ENCODE peak calls at places on chromosomes 12 and 14, in ten cellular contexts. H, N, P, X, T, O, D, I, A and Y are unnamed samples.

GRCh38 chr12:5556033-5556614 is 124.2 kb downstream of the NTF3 start:
- DNase-seq in X (peak; percentile 37), O (no peak), T (peak; percentile 10), A (no peak), D (no peak), H (no peak), N (no peak), P (no peak), I (peak; percentile 33), Y (peak; percentile 12)

GRCh38 chr14:68442828-68443460 is 349.9 kb downstream of the ZFP36L1 start:
- DNase-seq in X (no peak), H (no peak), O (no peak), N (no peak), D (no peak), I (no peak), T (no peak), A (no peak), P (no peak), Y (no peak)

GRCh38 chr12:69886101-69886500 is 61.1 kb downstream of the MYRFL start:
- DNase-seq in N (no peak), T (no peak), I (no peak), X (no peak), O (no peak), H (no peak), D (no peak), P (no peak), A (no peak), Y (no peak)

GRCh38 chr14:104305511-104306449 is 167.4 kb downstream of the KIF26A start:
- DNase-seq in D (no peak), P (no peak), X (no peak), A (no peak), H (no peak), T (no peak), N (peak; percentile 75), O (no peak), I (no peak), Y (no peak)

GRCh38 chr12:121279507-121279915 is 17.0 kb downstream of the CAMKK2 start:
- DNase-seq in N (no peak), O (no peak), P (no peak), D (no peak), I (no peak), T (no peak), A (no peak), H (peak; percentile 53), X (no peak), Y (no peak)

GRCh38 chr12:6950944-6951540 is at the start of gene PTPN6:
- DNase-seq in P (no peak), X (peak; percentile 48), T (no peak), O (no peak), N (peak; percentile 92), H (no peak), I (no peak), D (no peak), A (no peak), Y (peak; percentile 82)

GRCh38 chr14:103522649-103523582 is at the start of gene CKB:
- DNase-seq in X (no peak), H (peak; percentile 59), T (peak; percentile 72), A (no peak), P (no peak), I (no peak), N (peak; percentile 93), D (peak; percentile 75), O (no peak), Y (peak; percentile 35)

GRCh38 chr12:6450869-6451347 is 934 bp upstream of the TAPBPL start:
- DNase-seq in I (no peak), T (no peak), X (no peak), O (no peak), P (no peak), D (no peak), A (no peak), N (no peak), H (no peak), Y (peak; percentile 64)

GRCh38 chr12:94792690-94793089 is 142.3 kb upstream of the TMCC3 start:
- DNase-seq in X (no peak), O (no peak), D (no peak), I (no peak), P (no peak), N (no peak), A (no peak), H (peak; percentile 11), T (no peak), Y (no peak)

GRCh38 chr14:68785817-68786490 is 6.9 kb downstream of the ZFP36L1 start:
- DNase-seq in A (no peak), I (peak; percentile 84), H (no peak), O (no peak), P (no peak), X (no peak), N (no peak), D (no peak), T (peak; percentile 87), Y (peak; percentile 64)

GRCh38 chr12:69438539-69438938 is 31.6 kb upstream of the FRS2 start:
- DNase-seq in P (no peak), T (no peak), D (no peak), N (no peak), I (no peak), A (no peak), O (no peak), X (no peak), H (no peak), Y (no peak)

GRCh38 chr12:10849425-10849878 is at the start of gene PRR4:
- DNase-seq in N (no peak), H (no peak), D (no peak), I (no peak), X (peak; percentile 55), O (no peak), A (no peak), T (no peak), P (no peak), Y (peak; percentile 52)

GRCh38 chr12:10989107-10989506 is 2.4 kb upstream of the TAS2R50 start:
- DNase-seq in P (no peak), A (no peak), O (no peak), D (no peak), N (no peak), H (no peak), X (no peak), T (no peak), I (no peak), Y (no peak)

DNA sequence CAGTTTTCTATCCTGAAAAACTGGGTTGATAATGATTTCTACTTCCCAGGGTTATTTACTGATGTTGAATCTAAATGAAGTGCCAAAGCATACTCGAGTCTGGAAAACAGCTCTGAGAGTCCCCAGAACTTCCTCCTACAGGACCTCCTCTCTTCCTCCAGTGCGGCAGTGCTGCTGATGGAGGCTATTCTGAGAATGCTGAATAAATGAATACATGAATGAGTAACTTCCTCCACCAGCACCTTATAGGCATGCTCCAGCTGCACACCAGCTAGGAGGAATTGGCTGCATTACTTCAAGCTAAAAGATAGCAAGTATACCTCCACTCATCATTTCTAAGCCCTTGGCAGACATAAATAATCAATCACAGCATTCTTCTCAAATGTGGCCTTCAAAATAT is 448.8 kb upstream of the CCDC196 start:
- DNase-seq in D (no peak), T (no peak), P (no peak), I (no peak), X (no peak), A (no peak), O (no peak), H (no peak), N (no peak), Y (no peak)
- TF ChIP-seq CTCF in D (no peak), T (no peak), P (no peak), I (no peak), X (no peak), A (no peak), O (no peak), H (no peak), N (no peak), Y (no peak)

GRCh38 chr12:127360580-127360979 is 906.4 kb upstream of the TMEM132C start:
- DNase-seq in O (no peak), D (no peak), P (no peak), H (no peak), X (no peak), T (no peak), A (no peak), N (no peak), I (no peak), Y (no peak)

GRCh38 chr12:127362121-127362520 is 904.8 kb upstream of the TMEM132C start:
- DNase-seq in O (no peak), A (no peak), I (no peak), P (no peak), N (no peak), X (no peak), D (no peak), T (no peak), H (no peak), Y (no peak)

DNA sequence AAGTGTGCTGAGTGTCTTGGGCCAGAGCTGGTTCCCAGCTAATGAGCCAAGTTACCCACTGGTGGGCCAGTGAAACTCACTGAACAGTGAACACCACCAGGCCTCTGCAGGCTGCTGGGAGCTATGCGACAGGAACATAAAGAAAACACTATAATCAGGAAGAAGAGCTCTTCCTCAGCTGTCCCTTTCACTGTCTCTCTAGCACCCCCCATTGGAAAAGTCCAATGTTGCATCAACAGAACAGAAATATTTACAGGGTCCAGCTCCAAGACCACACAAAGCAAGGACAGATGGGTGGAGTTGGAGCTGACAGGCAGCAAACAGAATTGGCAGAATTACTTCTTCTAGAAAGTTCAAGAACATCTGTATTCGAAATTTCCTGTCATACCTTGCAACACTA is 903.6 kb upstream of the TMEM132C start:
- DNase-seq in P (no peak), T (peak; percentile 9), D (no peak), A (no peak), O (no peak), N (no peak), I (peak; percentile 11), X (no peak), H (no peak), Y (no peak)
- TF ChIP-seq CTCF in P (no peak), T (no peak), D (no peak), A (peak; percentile 25), O (peak; percentile 7), N (no peak), I (peak; percentile 14), X (no peak), H (no peak), Y (no peak)

DNA sequence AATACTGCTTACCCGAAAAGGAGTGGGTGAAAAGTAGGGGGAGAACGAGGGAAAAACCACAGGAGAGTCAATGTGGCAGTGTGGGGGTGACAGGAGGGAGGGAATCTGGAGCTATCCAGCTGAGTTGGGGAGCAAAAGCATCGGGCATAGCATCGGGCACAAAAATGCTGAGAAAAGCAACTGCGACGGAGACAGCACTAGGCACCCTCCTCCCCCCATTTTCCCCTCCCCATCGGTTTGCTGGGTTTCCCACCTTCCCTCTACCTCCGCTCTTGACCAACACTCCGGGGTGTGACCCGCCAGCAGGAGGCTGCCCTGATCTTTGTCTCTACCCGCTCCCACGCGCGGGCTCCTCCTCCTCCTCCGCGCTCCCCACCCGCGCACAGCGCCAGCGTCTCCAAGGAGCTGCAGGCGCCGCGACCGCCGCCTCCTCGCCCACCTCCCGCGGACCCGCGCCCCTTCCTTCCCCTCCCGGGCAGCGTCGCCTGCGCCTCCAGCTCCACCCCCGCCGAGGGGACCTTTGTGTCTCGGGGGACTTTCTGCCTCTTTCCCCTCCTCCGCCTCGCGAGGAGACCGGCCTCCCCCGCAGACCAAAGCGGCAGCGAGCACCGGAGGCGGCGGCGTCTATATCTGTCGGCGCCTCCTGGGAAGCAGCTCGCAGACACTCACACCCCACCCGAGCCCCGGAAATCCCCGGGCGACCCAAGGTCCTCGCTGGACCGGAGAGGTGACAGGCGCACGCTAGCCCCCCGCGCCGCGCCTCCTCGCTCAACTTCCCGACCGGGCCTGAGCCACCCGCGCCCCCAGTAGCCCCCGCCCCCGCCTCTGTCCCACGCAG is 939 bp downstream of the CDK17 start:
- DNase-seq in T (peak; percentile 62), D (peak; percentile 72), H (peak; percentile 79), X (peak; percentile 78), P (peak; percentile 51), O (peak; percentile 47), N (peak; percentile 93), I (peak; percentile 29), A (no peak), Y (peak; percentile 81)
- TF ChIP-seq CTCF in T (no peak), D (peak; percentile 51), H (peak; percentile 44), X (peak; percentile 32), P (peak; percentile 23), O (peak; percentile 40), N (no peak), I (peak; percentile 30), A (peak; percentile 15), Y (no peak)

GRCh38 chr12:89080797-89081470 is 271.4 kb downstream of the DUSP6 start:
- DNase-seq in H (no peak), T (no peak), N (no peak), I (peak; percentile 41), X (no peak), D (no peak), O (no peak), A (no peak), P (no peak), Y (no peak)
- TF ChIP-seq CTCF in H (no peak), T (no peak), N (no peak), I (no peak), X (no peak), D (no peak), O (no peak), A (no peak), P (no peak), Y (no peak)